ENCODE peak calls at places on chromosomes 2 and 18, in ten cellular contexts. I is CD4-positive, CD25-positive, alpha-beta regulatory T cell; A is IMR-90; T is HepG2; Y is Caco-2; H is heart left ventricle; M is fibroblast of lung; F is neuronal stem cell; B is H7; V is transverse colon. C is an unnamed sample. For H3K27me3, the result is how much of the 10 kb centered on the place peaks cover.

GRCh38 chr18:23862071-23862470 is 152.5 kb upstream of the TTC39C start:
- DNase-seq in F (no peak), B (no peak), Y (no peak), A (peak), H (no peak), V (no peak), M (peak), T (no peak), I (no peak), C (no peak)

GRCh38 chr2:159285929-159286708 is at the start of gene WDSUB1:
- DNase-seq in H (peak), F (peak), T (peak), M (peak), B (peak), A (peak), V (peak), I (peak), Y (peak), C (peak)

GRCh38 chr2:27291865-27292264 is 9.6 kb downstream of the TRIM54 start:
- DNase-seq in M (no peak), T (peak), Y (no peak), A (no peak), F (no peak), B (peak), V (no peak), I (no peak), H (no peak), C (no peak)

GRCh38 chr18:10085405-10085804 is 171.6 kb downstream of the VAPA start:
- DNase-seq in I (no peak), F (no peak), V (no peak), M (peak), H (no peak), Y (no peak), A (peak), T (no peak), B (no peak), C (no peak)

GRCh38 chr2:219362524-219363164 is 25.1 kb downstream of the DNPEP start:
- DNase-seq in Y (no peak), T (no peak), V (peak), A (peak), M (peak), B (no peak), H (peak), F (no peak), I (no peak), C (no peak)

GRCh38 chr18:5961097-5961827 is 65.9 kb upstream of the TMEM200C start:
- DNase-seq in F (no peak), Y (no peak), T (no peak), V (no peak), M (no peak), B (no peak), H (no peak), I (no peak), A (no peak), C (no peak)

GRCh38 chr2:206289391-206289790 is 14.9 kb downstream of the ZDBF2 start:
- DNase-seq in I (no peak), Y (no peak), M (no peak), V (no peak), H (no peak), T (no peak), F (no peak), B (no peak), A (no peak), C (no peak)

GRCh38 chr2:158998486-158999248 is 30.2 kb downstream of the TANC1 start:
- DNase-seq in T (peak), A (peak), B (no peak), F (no peak), V (no peak), M (peak), Y (no peak), I (no peak), H (no peak), C (no peak)

GRCh38 chr18:9731380-9731779 is 23.3 kb downstream of the RAB31 start:
- DNase-seq in Y (no peak), M (peak), H (no peak), B (no peak), V (no peak), F (no peak), A (peak), T (no peak), I (no peak), C (no peak)

GRCh38 chr18:79488311-79489047 is 92.7 kb downstream of the NFATC1 start:
- DNase-seq in Y (no peak), I (no peak), T (no peak), A (no peak), M (no peak), V (no peak), F (no peak), B (peak), H (peak), C (no peak)

GRCh38 chr2:206942799-206943478 is 3.6 kb downstream of the CPO start:
- DNase-seq in T (no peak), A (no peak), F (no peak), B (peak), V (no peak), Y (no peak), M (no peak), H (no peak), I (no peak), C (no peak)

GRCh38 chr2:12089001-12089400 is 342.6 kb downstream of the LPIN1 start:
- DNase-seq in I (no peak), H (no peak), M (no peak), Y (no peak), T (no peak), F (no peak), V (no peak), B (no peak), A (no peak), C (no peak)

GRCh38 chr2:52429740-52430139 is 1337.9 kb upstream of the CHAC2 start:
- DNase-seq in T (no peak), I (no peak), M (no peak), F (no peak), A (peak), B (no peak), V (no peak), H (no peak), Y (no peak), C (no peak)

GRCh38 chr2:201978988-201979387 is 54.7 kb upstream of the FZD7 start:
- DNase-seq in T (no peak), H (no peak), B (no peak), F (no peak), M (no peak), V (no peak), I (no peak), Y (no peak), A (no peak), C (no peak)

GRCh38 chr2:118495278-118495677 is 352.2 kb downstream of the EN1 start:
- DNase-seq in I (no peak), V (no peak), A (no peak), B (no peak), H (no peak), F (no peak), T (no peak), Y (no peak), M (no peak), C (peak)

GRCh38 chr2:119860924-119861323 is 101.2 kb downstream of the PTPN4 start:
- DNase-seq in I (no peak), V (no peak), B (no peak), F (no peak), T (no peak), M (no peak), Y (no peak), H (no peak), A (no peak), C (no peak)

GRCh38 chr2:126115975-126116374 is 540.0 kb upstream of the GYPC start:
- DNase-seq in F (no peak), Y (no peak), H (no peak), M (no peak), V (no peak), B (no peak), A (no peak), T (no peak), I (no peak), C (no peak)

GRCh38 chr2:29281585-29281984 is 166.4 kb downstream of the CLIP4 start:
- DNase-seq in Y (no peak), T (no peak), A (peak), H (peak), M (peak), V (no peak), B (no peak), F (no peak), I (no peak), C (no peak)
- H3K4me3 ChIP-seq in Y (no peak), T (no peak), A (no peak), H (no peak), M (no peak), V (no peak), B (no peak), F (no peak), I (no peak), C (no peak)

GRCh38 chr2:74515271-74516069 is 1.2 kb downstream of the TLX2 start:
- DNase-seq in V (no peak), A (no peak), T (no peak), Y (no peak), B (peak), M (no peak), F (no peak), I (peak), H (no peak), C (no peak)
- H3K27me3 ChIP-seq in V (half or more), A (half or more), T (under half), Y (under half), B (half or more), M (half or more), F (under half), I (under half), H (half or more), C (under half)

DNA sequence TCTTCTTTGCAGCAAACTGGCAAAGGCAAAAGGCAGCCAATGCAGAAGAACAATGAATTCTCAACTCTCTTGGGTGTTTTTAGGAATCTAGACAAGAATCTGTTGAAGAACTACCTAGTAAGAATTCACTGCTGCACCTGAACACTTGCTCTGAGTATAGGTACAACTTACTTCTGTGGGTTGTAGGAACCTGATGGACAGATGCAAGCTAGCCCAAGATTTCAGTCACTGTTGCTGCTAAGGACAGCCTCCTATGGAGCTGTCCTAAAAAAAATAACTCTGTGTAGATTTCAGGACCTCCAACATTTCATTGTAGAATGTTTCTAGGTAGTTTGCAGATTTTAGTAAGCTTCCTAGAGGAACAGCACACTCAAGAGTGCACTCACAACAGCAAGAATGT is 363.5 kb downstream of the CBLN2 start:
- DNase-seq in M (no peak), T (no peak), H (no peak), I (no peak), A (no peak), B (no peak), Y (no peak), F (no peak), V (no peak), C (no peak)
- H3K4me3 ChIP-seq in M (no peak), T (no peak), H (no peak), I (no peak), A (no peak), B (no peak), Y (no peak), F (no peak), V (no peak), C (no peak)

GRCh38 chr2:108925286-108925685 is 63.7 kb downstream of the EDAR start:
- DNase-seq in B (peak), M (no peak), A (no peak), I (no peak), T (no peak), F (no peak), H (no peak), Y (no peak), V (no peak), C (no peak)

GRCh38 chr2:108927405-108927804 is 61.6 kb downstream of the EDAR start:
- DNase-seq in V (no peak), B (no peak), F (no peak), M (no peak), Y (no peak), I (no peak), T (no peak), A (no peak), H (no peak), C (no peak)

GRCh38 chr2:108925735-108926134 is 63.3 kb downstream of the EDAR start:
- DNase-seq in T (no peak), B (peak), M (no peak), I (no peak), H (no peak), A (no peak), Y (no peak), V (no peak), F (no peak), C (no peak)

GRCh38 chr2:108927936-108928659 is 60.9 kb downstream of the EDAR start:
- DNase-seq in F (peak), H (no peak), M (peak), I (peak), A (peak), V (peak), B (peak), T (peak), Y (peak), C (no peak)

GRCh38 chr2:108926561-108927380 is 62.2 kb downstream of the EDAR start:
- DNase-seq in B (no peak), T (no peak), A (no peak), H (no peak), Y (peak), F (no peak), V (no peak), M (no peak), I (no peak), C (no peak)
- H3K27me3 ChIP-seq in B (under half), T (half or more), A (half or more), H (under half), Y (under half), F (under half), V (under half), M (under half), I (under half), C (under half)

GRCh38 chr2:128388414-128389032 is 69.9 kb upstream of the HS6ST1 start:
- DNase-seq in T (no peak), M (no peak), B (peak), A (peak), F (no peak), V (no peak), I (no peak), H (no peak), Y (peak), C (no peak)
- H3K4me3 ChIP-seq in T (no peak), M (no peak), B (no peak), A (no peak), F (no peak), V (no peak), I (no peak), H (no peak), Y (no peak), C (no peak)

GRCh38 chr2:232526296-232527055 is 516 bp downstream of the CHRND start:
- DNase-seq in T (no peak), M (no peak), Y (no peak), I (no peak), F (no peak), H (no peak), V (no peak), A (no peak), B (peak), C (no peak)
- H3K27me3 ChIP-seq in T (half or more), M (under half), Y (under half), I (under half), F (under half), H (under half), V (half or more), A (half or more), B (under half), C (half or more)

GRCh38 chr2:160373263-160374019 is 120.2 kb downstream of the RBMS1 start:
- DNase-seq in F (no peak), I (no peak), M (no peak), B (no peak), A (no peak), T (no peak), Y (no peak), H (no peak), V (no peak), C (no peak)
- H3K4me3 ChIP-seq in F (no peak), I (no peak), M (no peak), B (no peak), A (no peak), T (no peak), Y (no peak), H (no peak), V (no peak), C (no peak)

GRCh38 chr2:23327897-23328296 is 57.1 kb upstream of the KLHL29 start:
- DNase-seq in M (no peak), F (no peak), H (no peak), Y (no peak), I (no peak), V (no peak), B (no peak), T (no peak), A (no peak), C (no peak)
- H3K27me3 ChIP-seq in M (under half), F (under half), H (under half), Y (under half), I (under half), V (under half), B (under half), T (under half), A (under half), C (under half)

GRCh38 chr2:105337122-105338019 is at the start of gene C2orf49:
- DNase-seq in T (peak), V (peak), H (peak), Y (peak), I (peak), B (peak), M (peak), F (peak), A (peak), C (peak)

GRCh38 chr2:105338020-105338385 is 663 bp downstream of the C2orf49 start:
- DNase-seq in A (no peak), F (no peak), B (no peak), I (no peak), V (no peak), Y (no peak), M (no peak), T (no peak), H (no peak), C (no peak)

GRCh38 chr2:105336786-105337121 is 586 bp upstream of the C2orf49 start:
- DNase-seq in T (no peak), A (no peak), V (no peak), Y (no peak), I (no peak), H (no peak), B (no peak), M (no peak), F (no peak), C (no peak)

GRCh38 chr2:105335469-105335868 is 1.9 kb upstream of the C2orf49 start:
- DNase-seq in T (no peak), I (no peak), M (no peak), H (no peak), A (no peak), Y (no peak), F (no peak), V (no peak), B (no peak), C (no peak)

GRCh38 chr2:105339414-105339813 is 2.1 kb downstream of the C2orf49 start:
- DNase-seq in I (no peak), V (no peak), Y (no peak), F (no peak), M (no peak), A (no peak), H (no peak), T (no peak), B (no peak), C (no peak)
- H3K4me3 ChIP-seq in I (no peak), V (no peak), Y (no peak), F (no peak), M (no peak), A (no peak), H (no peak), T (peak), B (no peak), C (no peak)